ENCODE peak calls at places on chromosomes 5 and 9, in seven cellular contexts. One of them, this sample, is unnamed. For H3K4me1, the result is how much of the 10 kb centered on the place peaks cover.

GRCh38 chr5:93736284-93736683 is 5.1 kb downstream of the POU5F2 start:
- DNase-seq in MM.1S: no peak
- DNase-seq in lower lobe of right lung: no peak
- DNase-seq in colonic mucosa: no peak
- DNase-seq in left ventricle myocardium inferior: no peak
- DNase-seq in thoracic aorta: no peak
- DNase-seq in endodermal cell: no peak
- DNase-seq in this sample: no peak

GRCh38 chr5:74072646-74073045 is 446.6 kb downstream of the ARHGEF28 start:
- DNase-seq in MM.1S: no peak
- DNase-seq in lower lobe of right lung: no peak
- DNase-seq in colonic mucosa: no peak
- DNase-seq in left ventricle myocardium inferior: no peak
- DNase-seq in thoracic aorta: no peak
- DNase-seq in endodermal cell: no peak
- DNase-seq in this sample: no peak

GRCh38 chr5:34491251-34491620 is 164.9 kb upstream of the RAI14 start:
- DNase-seq in MM.1S: no peak
- DNase-seq in lower lobe of right lung: no peak
- DNase-seq in colonic mucosa: no peak
- DNase-seq in left ventricle myocardium inferior: no peak
- DNase-seq in thoracic aorta: no peak
- DNase-seq in endodermal cell: peak
- DNase-seq in this sample: no peak

GRCh38 chr5:72160299-72160698 is 53.0 kb downstream of the MAP1B start:
- DNase-seq in MM.1S: no peak
- DNase-seq in lower lobe of right lung: no peak
- DNase-seq in colonic mucosa: no peak
- DNase-seq in left ventricle myocardium inferior: no peak
- DNase-seq in thoracic aorta: no peak
- DNase-seq in endodermal cell: no peak
- DNase-seq in this sample: no peak

GRCh38 chr9:78213696-78214095 is 22.2 kb upstream of the CEP78 start:
- DNase-seq in MM.1S: peak
- DNase-seq in lower lobe of right lung: no peak
- DNase-seq in colonic mucosa: no peak
- DNase-seq in left ventricle myocardium inferior: no peak
- DNase-seq in thoracic aorta: no peak
- DNase-seq in endodermal cell: no peak
- DNase-seq in this sample: no peak

GRCh38 chr9:128689293-128689770 is 310 bp downstream of the SET start:
- DNase-seq in MM.1S: no peak
- DNase-seq in lower lobe of right lung: peak
- DNase-seq in colonic mucosa: peak
- DNase-seq in left ventricle myocardium inferior: peak
- DNase-seq in thoracic aorta: no peak
- DNase-seq in endodermal cell: peak
- DNase-seq in this sample: peak

GRCh38 chr5:80125962-80126480 is 90.9 kb downstream of the THBS4 start:
- DNase-seq in MM.1S: no peak
- DNase-seq in lower lobe of right lung: no peak
- DNase-seq in colonic mucosa: no peak
- DNase-seq in left ventricle myocardium inferior: no peak
- DNase-seq in thoracic aorta: no peak
- DNase-seq in endodermal cell: no peak
- DNase-seq in this sample: no peak

GRCh38 chr9:21812415-21812814 is 10.0 kb downstream of the MTAP start:
- DNase-seq in MM.1S: no peak
- DNase-seq in lower lobe of right lung: no peak
- DNase-seq in colonic mucosa: no peak
- DNase-seq in left ventricle myocardium inferior: no peak
- DNase-seq in thoracic aorta: no peak
- DNase-seq in endodermal cell: no peak
- DNase-seq in this sample: no peak

GRCh38 chr9:650362-650761 is 191.1 kb upstream of the DMRT1 start:
- DNase-seq in MM.1S: no peak
- DNase-seq in lower lobe of right lung: no peak
- DNase-seq in colonic mucosa: no peak
- DNase-seq in left ventricle myocardium inferior: no peak
- DNase-seq in thoracic aorta: no peak
- DNase-seq in endodermal cell: peak
- DNase-seq in this sample: no peak

GRCh38 chr9:69307446-69308216 is 17.4 kb upstream of the ENTREP1 start:
- DNase-seq in MM.1S: no peak
- DNase-seq in lower lobe of right lung: no peak
- DNase-seq in colonic mucosa: no peak
- DNase-seq in left ventricle myocardium inferior: no peak
- DNase-seq in thoracic aorta: no peak
- DNase-seq in endodermal cell: peak
- DNase-seq in this sample: no peak

GRCh38 chr5:127551410-127552041 is 34.1 kb downstream of the PRRC1 start:
- DNase-seq in MM.1S: no peak
- DNase-seq in lower lobe of right lung: no peak
- DNase-seq in colonic mucosa: no peak
- DNase-seq in left ventricle myocardium inferior: no peak
- DNase-seq in thoracic aorta: no peak
- DNase-seq in endodermal cell: no peak
- DNase-seq in this sample: peak

GRCh38 chr9:98678244-98678842 is 30.4 kb downstream of the GABBR2 start:
- DNase-seq in MM.1S: no peak
- DNase-seq in lower lobe of right lung: no peak
- DNase-seq in colonic mucosa: no peak
- DNase-seq in left ventricle myocardium inferior: no peak
- DNase-seq in thoracic aorta: no peak
- DNase-seq in endodermal cell: peak
- DNase-seq in this sample: no peak

GRCh38 chr9:87793292-87793691 is 67.4 kb downstream of the CTSL start:
- DNase-seq in MM.1S: no peak
- DNase-seq in lower lobe of right lung: no peak
- DNase-seq in colonic mucosa: no peak
- DNase-seq in left ventricle myocardium inferior: no peak
- DNase-seq in thoracic aorta: no peak
- DNase-seq in endodermal cell: no peak
- DNase-seq in this sample: no peak

GRCh38 chr5:11390369-11390768 is 513.9 kb downstream of the CTNND2 start:
- DNase-seq in MM.1S: no peak
- DNase-seq in lower lobe of right lung: no peak
- DNase-seq in colonic mucosa: no peak
- DNase-seq in left ventricle myocardium inferior: no peak
- DNase-seq in thoracic aorta: no peak
- DNase-seq in endodermal cell: no peak
- DNase-seq in this sample: no peak

GRCh38 chr9:33147770-33148169 is 19.4 kb downstream of the B4GALT1 start:
- DNase-seq in MM.1S: no peak
- DNase-seq in lower lobe of right lung: no peak
- DNase-seq in colonic mucosa: no peak
- DNase-seq in left ventricle myocardium inferior: no peak
- DNase-seq in thoracic aorta: no peak
- DNase-seq in endodermal cell: no peak
- DNase-seq in this sample: peak
- H3K4me1 ChIP-seq in MM.1S: under half
- H3K4me1 ChIP-seq in lower lobe of right lung: half or more
- H3K4me1 ChIP-seq in colonic mucosa: under half
- H3K4me1 ChIP-seq in left ventricle myocardium inferior: half or more
- H3K4me1 ChIP-seq in thoracic aorta: half or more
- H3K4me1 ChIP-seq in endodermal cell: under half
- H3K4me1 ChIP-seq in this sample: half or more

GRCh38 chr5:136457390-136458094 is 92.2 kb upstream of the TRPC7 start:
- DNase-seq in MM.1S: no peak
- DNase-seq in lower lobe of right lung: no peak
- DNase-seq in colonic mucosa: no peak
- DNase-seq in left ventricle myocardium inferior: no peak
- DNase-seq in thoracic aorta: no peak
- DNase-seq in endodermal cell: no peak
- DNase-seq in this sample: no peak

GRCh38 chr5:136458481-136458880 is 93.1 kb upstream of the TRPC7 start:
- DNase-seq in MM.1S: no peak
- DNase-seq in lower lobe of right lung: no peak
- DNase-seq in colonic mucosa: no peak
- DNase-seq in left ventricle myocardium inferior: no peak
- DNase-seq in thoracic aorta: no peak
- DNase-seq in endodermal cell: no peak
- DNase-seq in this sample: no peak

GRCh38 chr5:136453199-136453598 is 87.9 kb upstream of the TRPC7 start:
- DNase-seq in MM.1S: no peak
- DNase-seq in lower lobe of right lung: no peak
- DNase-seq in colonic mucosa: no peak
- DNase-seq in left ventricle myocardium inferior: no peak
- DNase-seq in thoracic aorta: no peak
- DNase-seq in endodermal cell: no peak
- DNase-seq in this sample: no peak

DNA sequence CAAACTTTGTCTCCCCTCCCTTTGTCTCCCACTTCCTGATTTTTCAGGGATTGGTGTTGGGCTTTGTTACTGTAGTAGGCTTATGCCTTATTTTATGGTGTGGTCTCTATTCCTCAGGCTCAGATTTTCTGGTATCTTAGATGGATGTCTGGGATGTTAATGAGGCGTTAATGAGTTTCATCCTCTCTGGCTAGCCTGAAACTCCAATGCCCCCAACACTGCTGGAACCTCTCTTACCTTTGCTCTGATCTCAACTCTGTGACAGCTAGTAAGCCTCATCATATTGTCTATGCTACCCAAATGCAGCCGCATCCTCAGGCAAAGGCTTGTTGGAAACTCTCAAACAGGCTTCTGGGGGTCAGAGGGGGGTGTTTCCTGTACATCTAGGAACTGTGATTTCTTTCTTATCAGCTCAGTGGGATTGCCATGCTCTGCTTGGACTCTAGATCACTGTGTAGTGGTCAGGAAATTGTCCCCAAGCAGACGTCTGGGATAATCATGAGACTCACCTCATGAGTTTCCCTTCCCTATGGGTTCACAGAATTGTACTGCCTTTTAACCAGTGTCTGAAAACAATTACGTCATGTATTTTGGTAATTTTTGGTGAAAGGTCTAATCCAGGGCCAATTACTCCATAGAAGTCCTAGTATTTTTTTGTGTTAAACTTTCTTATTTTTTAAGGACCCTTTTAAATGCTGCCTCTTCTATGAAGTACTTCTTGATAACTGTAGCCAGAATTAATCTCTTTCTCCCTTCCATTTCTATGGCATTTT is 88.8 kb upstream of the TRPC7 start:
- DNase-seq in MM.1S: no peak
- DNase-seq in lower lobe of right lung: no peak
- DNase-seq in colonic mucosa: no peak
- DNase-seq in left ventricle myocardium inferior: no peak
- DNase-seq in thoracic aorta: no peak
- DNase-seq in endodermal cell: peak
- DNase-seq in this sample: no peak
- H3K4me1 ChIP-seq in MM.1S: under half
- H3K4me1 ChIP-seq in lower lobe of right lung: under half
- H3K4me1 ChIP-seq in colonic mucosa: under half
- H3K4me1 ChIP-seq in left ventricle myocardium inferior: under half
- H3K4me1 ChIP-seq in thoracic aorta: under half
- H3K4me1 ChIP-seq in endodermal cell: under half
- H3K4me1 ChIP-seq in this sample: under half

GRCh38 chr5:38466444-38467189 is 89.8 kb downstream of the LIFR start:
- DNase-seq in MM.1S: no peak
- DNase-seq in lower lobe of right lung: peak
- DNase-seq in colonic mucosa: peak
- DNase-seq in left ventricle myocardium inferior: peak
- DNase-seq in thoracic aorta: no peak
- DNase-seq in endodermal cell: no peak
- DNase-seq in this sample: no peak
- H3K4me1 ChIP-seq in MM.1S: under half
- H3K4me1 ChIP-seq in lower lobe of right lung: under half
- H3K4me1 ChIP-seq in colonic mucosa: under half
- H3K4me1 ChIP-seq in left ventricle myocardium inferior: half or more
- H3K4me1 ChIP-seq in thoracic aorta: half or more
- H3K4me1 ChIP-seq in endodermal cell: under half
- H3K4me1 ChIP-seq in this sample: under half

GRCh38 chr5:132444841-132445639 is 45.5 kb downstream of the IRF1 start:
- DNase-seq in MM.1S: no peak
- DNase-seq in lower lobe of right lung: no peak
- DNase-seq in colonic mucosa: no peak
- DNase-seq in left ventricle myocardium inferior: no peak
- DNase-seq in thoracic aorta: no peak
- DNase-seq in endodermal cell: no peak
- DNase-seq in this sample: no peak
- H3K4me1 ChIP-seq in MM.1S: under half
- H3K4me1 ChIP-seq in lower lobe of right lung: half or more
- H3K4me1 ChIP-seq in colonic mucosa: under half
- H3K4me1 ChIP-seq in left ventricle myocardium inferior: half or more
- H3K4me1 ChIP-seq in thoracic aorta: under half
- H3K4me1 ChIP-seq in endodermal cell: under half
- H3K4me1 ChIP-seq in this sample: half or more

DNA sequence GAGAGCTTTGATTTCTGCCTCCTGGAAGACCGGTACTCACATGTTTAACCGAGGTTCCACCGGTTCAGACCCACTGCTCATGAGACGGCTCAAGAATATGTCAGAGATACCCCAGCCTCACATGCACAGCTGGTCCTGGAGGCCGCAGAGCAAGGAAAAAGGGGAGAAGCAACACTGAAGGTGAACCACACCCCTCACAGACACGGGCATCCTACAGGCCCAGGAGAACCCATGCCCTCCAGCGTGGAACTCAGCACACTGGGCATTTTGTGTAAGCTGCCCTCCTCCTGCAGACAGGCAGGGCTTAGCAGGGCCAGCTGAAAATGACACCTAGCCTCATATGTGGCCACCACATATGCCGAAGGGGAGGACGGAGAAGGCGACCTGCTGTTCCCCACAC is 37.4 kb downstream of the SEMA4D start:
- DNase-seq in MM.1S: no peak
- DNase-seq in lower lobe of right lung: no peak
- DNase-seq in colonic mucosa: no peak
- DNase-seq in left ventricle myocardium inferior: no peak
- DNase-seq in thoracic aorta: no peak
- DNase-seq in endodermal cell: no peak
- DNase-seq in this sample: no peak
- H3K4me1 ChIP-seq in MM.1S: under half
- H3K4me1 ChIP-seq in lower lobe of right lung: under half
- H3K4me1 ChIP-seq in colonic mucosa: under half
- H3K4me1 ChIP-seq in left ventricle myocardium inferior: under half
- H3K4me1 ChIP-seq in thoracic aorta: under half
- H3K4me1 ChIP-seq in endodermal cell: under half
- H3K4me1 ChIP-seq in this sample: half or more

GRCh38 chr9:86298873-86299272 is 16.5 kb upstream of the ISCA1 start:
- DNase-seq in MM.1S: peak
- DNase-seq in lower lobe of right lung: peak
- DNase-seq in colonic mucosa: no peak
- DNase-seq in left ventricle myocardium inferior: no peak
- DNase-seq in thoracic aorta: no peak
- DNase-seq in endodermal cell: no peak
- DNase-seq in this sample: no peak
- H3K4me1 ChIP-seq in MM.1S: under half
- H3K4me1 ChIP-seq in lower lobe of right lung: under half
- H3K4me1 ChIP-seq in colonic mucosa: under half
- H3K4me1 ChIP-seq in left ventricle myocardium inferior: under half
- H3K4me1 ChIP-seq in thoracic aorta: under half
- H3K4me1 ChIP-seq in endodermal cell: under half
- H3K4me1 ChIP-seq in this sample: under half

GRCh38 chr9:110153431-110153830 is 54.5 kb downstream of the C9orf152 start:
- DNase-seq in MM.1S: no peak
- DNase-seq in lower lobe of right lung: no peak
- DNase-seq in colonic mucosa: no peak
- DNase-seq in left ventricle myocardium inferior: no peak
- DNase-seq in thoracic aorta: no peak
- DNase-seq in endodermal cell: no peak
- DNase-seq in this sample: no peak
- H3K4me1 ChIP-seq in MM.1S: half or more
- H3K4me1 ChIP-seq in lower lobe of right lung: half or more
- H3K4me1 ChIP-seq in colonic mucosa: under half
- H3K4me1 ChIP-seq in left ventricle myocardium inferior: half or more
- H3K4me1 ChIP-seq in thoracic aorta: half or more
- H3K4me1 ChIP-seq in endodermal cell: under half
- H3K4me1 ChIP-seq in this sample: under half

This sample was measured in left lung.